ENCODE peak calls at places on chromosomes 6 and 20, in eight cellular contexts. O is erythroblast; V is RWPE1; N is activated CD4-positive, alpha-beta memory T cell treated with anti-CD3 and anti-CD28 coated beads for 36 hours; Y is right cardiac atrium; M is A549; U is left ventricle myocardium inferior; B is esophagus squamous epithelium. L is an unnamed sample.

GRCh38 chr20:51661609-51662178 is 106.5 kb downstream of the ATP9A start:
- DNase-seq in O (no peak), V (peak), N (peak), Y (no peak), M (peak), U (no peak), B (no peak), L (no peak)

GRCh38 chr6:80725156-80725930 is 618.9 kb downstream of the BCKDHB start:
- DNase-seq in O (no peak), V (no peak), N (no peak), Y (no peak), M (no peak), U (no peak), B (no peak), L (no peak)

GRCh38 chr6:158910484-158911075 is 89.4 kb downstream of the RSPH3 start:
- DNase-seq in O (no peak), V (peak), N (no peak), Y (no peak), M (no peak), U (no peak), B (no peak), L (no peak)

GRCh38 chr6:52517502-52518278 is 59.2 kb downstream of the TRAM2 start:
- DNase-seq in O (peak), V (peak), N (peak), Y (peak), M (peak), U (peak), B (no peak), L (peak)

GRCh38 chr6:170129691-170130171 is 161.1 kb downstream of the DLL1 start:
- DNase-seq in O (no peak), V (peak), N (no peak), Y (peak), M (no peak), U (peak), B (no peak), L (no peak)

GRCh38 chr6:56482525-56482924 is 160.2 kb downstream of the DST start:
- DNase-seq in O (no peak), V (no peak), N (no peak), Y (no peak), M (no peak), U (no peak), B (no peak), L (no peak)

GRCh38 chr6:64712606-64713005 is 994.4 kb downstream of the EYS start:
- DNase-seq in O (no peak), V (no peak), N (no peak), Y (no peak), M (no peak), U (no peak), B (no peak), L (no peak)

GRCh38 chr6:25359191-25359861 is 80.2 kb downstream of the CARMIL1 start:
- DNase-seq in O (no peak), V (peak), N (no peak), Y (peak), M (peak), U (peak), B (no peak), L (no peak)

GRCh38 chr20:46990017-46990810 is 95.6 kb downstream of the EYA2 start:
- DNase-seq in O (peak), V (no peak), N (peak), Y (no peak), M (no peak), U (no peak), B (no peak), L (no peak)

GRCh38 chr6:43935921-43936320 is 165.9 kb downstream of the VEGFA start:
- DNase-seq in O (no peak), V (no peak), N (no peak), Y (no peak), M (no peak), U (peak), B (no peak), L (no peak)

GRCh38 chr6:167663784-167664432 is 162.8 kb upstream of the AFDN start:
- DNase-seq in O (no peak), V (no peak), N (no peak), Y (no peak), M (no peak), U (no peak), B (no peak), L (no peak)

GRCh38 chr6:158104696-158105095 is 63.4 kb downstream of the SERAC1 start:
- DNase-seq in O (no peak), V (no peak), N (no peak), Y (no peak), M (no peak), U (no peak), B (no peak), L (no peak)

GRCh38 chr6:55853008-55854001 is 22.1 kb downstream of the BMP5 start:
- DNase-seq in O (no peak), V (no peak), N (no peak), Y (no peak), M (no peak), U (no peak), B (no peak), L (no peak)

GRCh38 chr6:132464538-132465256 is 48.2 kb downstream of the STX7 start:
- DNase-seq in O (no peak), V (no peak), N (no peak), Y (no peak), M (no peak), U (no peak), B (no peak), L (no peak)

GRCh38 chr6:52136055-52136454 is 48.6 kb upstream of the PKHD1 start:
- DNase-seq in O (no peak), V (no peak), N (no peak), Y (no peak), M (no peak), U (no peak), B (no peak), L (no peak)

GRCh38 chr6:149208071-149208670 is 109.3 kb upstream of the TAB2 start:
- DNase-seq in O (no peak), V (no peak), N (no peak), Y (no peak), M (no peak), U (no peak), B (no peak), L (no peak)

GRCh38 chr20:49620364-49621240 is 52.7 kb upstream of the PTGIS start:
- DNase-seq in O (no peak), V (no peak), N (peak), Y (no peak), M (no peak), U (no peak), B (no peak), L (no peak)

GRCh38 chr6:1363729-1364572 is 25.4 kb upstream of the FOXF2 start:
- DNase-seq in O (no peak), V (no peak), N (peak), Y (no peak), M (peak), U (peak), B (no peak), L (no peak)

GRCh38 chr20:56634735-56635422 is 5.8 kb downstream of the TFAP2C start:
- DNase-seq in O (no peak), V (no peak), N (no peak), Y (no peak), M (no peak), U (no peak), B (no peak), L (no peak)

GRCh38 chr6:159898519-159898918 is 7.7 kb downstream of the MAS1 start:
- DNase-seq in O (no peak), V (no peak), N (no peak), Y (no peak), M (no peak), U (no peak), B (no peak), L (no peak)

GRCh38 chr6:43831211-43831610 is 61.2 kb downstream of the VEGFA start:
- DNase-seq in O (no peak), V (no peak), N (no peak), Y (no peak), M (no peak), U (no peak), B (no peak), L (no peak)

GRCh38 chr6:130029163-130029562 is 10.8 kb downstream of the L3MBTL3 start:
- DNase-seq in O (no peak), V (no peak), N (peak), Y (no peak), M (no peak), U (no peak), B (no peak), L (no peak)

GRCh38 chr6:42569102-42570028 is 5.5 kb downstream of the UBR2 start:
- DNase-seq in O (peak), V (peak), N (no peak), Y (no peak), M (peak), U (no peak), B (no peak), L (no peak)

L was measured in amygdala.